ENCODE peak calls at places on chromosomes 2 and 18, in ten cellular contexts. C is NCI-H1092 treated with DMSO at 0.1 percent for 48 hours, G is GM19239, S is NCI-H187, I is left ventricle myocardium inferior, U is GM23248, L is SW 1271, Z is NCI-H82, K is sciatic nerve, A is cardiac septum. J is an unnamed sample.

GRCh38 chr18:79476031-79476917 is 80.5 kb downstream of the NFATC1 start:
- DNase-seq in S (no peak), G (no peak), U (no peak), A (no peak), C (no peak), I (no peak), Z (no peak), K (peak), L (no peak), J (peak)

GRCh38 chr2:161273038-161273760 is 35.0 kb upstream of the PSMD14 start:
- DNase-seq in A (no peak), U (peak), S (no peak), K (no peak), Z (peak), C (peak), G (peak), L (peak), I (no peak), J (no peak)

GRCh38 chr18:32219431-32219830 is 29.6 kb downstream of the MEP1B start:
- DNase-seq in C (no peak), K (no peak), G (no peak), A (no peak), S (no peak), L (no peak), I (no peak), Z (no peak), U (no peak), J (no peak)

GRCh38 chr2:61538920-61539559 is 884 bp upstream of the XPO1 start:
- DNase-seq in K (peak), I (no peak), A (no peak), C (peak), S (peak), U (peak), Z (peak), G (no peak), L (peak), J (peak)

GRCh38 chr18:23970161-23971153 is 44.1 kb upstream of the TTC39C start:
- DNase-seq in C (no peak), K (no peak), I (no peak), G (no peak), U (no peak), L (no peak), Z (peak), A (no peak), S (no peak), J (no peak)

GRCh38 chr2:239285071-239285931 is 115.5 kb downstream of the HDAC4 start:
- DNase-seq in G (no peak), A (peak), I (peak), C (no peak), U (peak), K (peak), S (no peak), L (no peak), Z (no peak), J (peak)

GRCh38 chr2:172701250-172701649 is 34.4 kb upstream of the RAPGEF4 start:
- DNase-seq in U (peak), K (no peak), L (peak), I (no peak), Z (no peak), A (no peak), C (no peak), S (no peak), G (no peak), J (no peak)

GRCh38 chr2:42585779-42586178 is 17.3 kb downstream of the MTA3 start:
- DNase-seq in C (no peak), L (no peak), U (no peak), Z (no peak), S (no peak), I (no peak), A (no peak), K (no peak), G (no peak), J (no peak)

GRCh38 chr18:35983818-35984217 is 11.3 kb downstream of the RMP24 start:
- DNase-seq in A (no peak), I (no peak), S (no peak), C (no peak), Z (no peak), L (no peak), U (peak), G (no peak), K (no peak), J (no peak)